ENCODE peak calls at places on chromosomes 2 and 18, in five cellular contexts. Y is nephron progenitor cell; F is NCI-H510A; U is kidney tubule cell; N is stimulated activated CD4-positive, alpha-beta T cell treated with anti-CD3 and anti-CD28 coated beads, Interleukin-1b, Interleukin-23, amount 100 ng/mL, for 1 hour. L is an unnamed sample.

GRCh38 chr2:42128731-42129486 is 40.2 kb upstream of the EML4 start:
- DNase-seq in Y (no peak), F (peak), U (peak), N (no peak), L (no peak)

GRCh38 chr2:64831134-64831976 is 157.8 kb upstream of the SLC1A4 start:
- DNase-seq in Y (peak), F (no peak), U (peak), N (peak), L (peak)

GRCh38 chr2:144522741-144523605 is 3.1 kb upstream of the ZEB2 start:
- DNase-seq in Y (peak), F (no peak), U (no peak), N (no peak), L (no peak)

GRCh38 chr18:12422936-12423335 is 15.2 kb downstream of the PRELID3A start:
- DNase-seq in Y (no peak), F (peak), U (no peak), N (no peak), L (no peak)

GRCh38 chr18:77557030-77557429 is 307.4 kb downstream of the GALR1 start:
- DNase-seq in Y (peak), F (no peak), U (no peak), N (no peak), L (no peak)

GRCh38 chr2:888906-889566 is 61.6 kb upstream of the SNTG2 start:
- DNase-seq in Y (no peak), F (no peak), U (no peak), N (no peak), L (no peak)

GRCh38 chr18:59915606-59916005 is 15.8 kb downstream of the PMAIP1 start:
- DNase-seq in Y (no peak), F (no peak), U (no peak), N (no peak), L (no peak)

GRCh38 chr2:217884985-217885384 is 117.8 kb downstream of the TNS1 start:
- DNase-seq in Y (no peak), F (no peak), U (no peak), N (no peak), L (no peak)

GRCh38 chr2:74902281-74902860 is 56.1 kb upstream of the POLE4 start:
- DNase-seq in Y (no peak), F (no peak), U (no peak), N (no peak), L (no peak)

GRCh38 chr2:196380098-196380497 is 208.7 kb upstream of the STK17B start:
- DNase-seq in Y (no peak), F (no peak), U (no peak), N (no peak), L (no peak)

GRCh38 chr2:237218756-237219155 is 133.1 kb downstream of the COPS8 start:
- DNase-seq in Y (no peak), F (no peak), U (no peak), N (no peak), L (no peak)

GRCh38 chr2:136225950-136226835 is 108.2 kb upstream of the CXCR4 start:
- DNase-seq in Y (no peak), F (no peak), U (no peak), N (no peak), L (no peak)

GRCh38 chr2:213227458-213227857 is 56.8 kb upstream of the SPAG16 start:
- DNase-seq in Y (no peak), F (no peak), U (peak), N (no peak), L (no peak)

GRCh38 chr2:12455626-12456025 is 261.1 kb upstream of the TRIB2 start:
- DNase-seq in Y (no peak), F (no peak), U (no peak), N (no peak), L (no peak)

GRCh38 chr18:64742898-64743297 is 594.0 kb upstream of the LINC00305 start:
- DNase-seq in Y (no peak), F (no peak), U (no peak), N (no peak), L (no peak)

GRCh38 chr2:190318514-190318913 is 1.1 kb downstream of the HIBCH start:
- DNase-seq in Y (no peak), F (no peak), U (peak), N (no peak), L (no peak)

GRCh38 chr2:169928463-169928864 is 101.2 kb downstream of the UBR3 start:
- DNase-seq in Y (no peak), F (peak), U (peak), N (no peak), L (no peak)

GRCh38 chr2:62641410-62641843 is 64.1 kb upstream of the EHBP1 start:
- DNase-seq in Y (no peak), F (no peak), U (no peak), N (no peak), L (no peak)

GRCh38 chr2:134436706-134437105 is 182.8 kb downstream of the MGAT5 start:
- DNase-seq in Y (no peak), F (no peak), U (peak), N (no peak), L (no peak)

GRCh38 chr2:12278217-12278755 is 438.4 kb upstream of the TRIB2 start:
- DNase-seq in Y (no peak), F (no peak), U (peak), N (no peak), L (no peak)

GRCh38 chr2:211737282-211737681 is 801.3 kb downstream of the ERBB4 start:
- DNase-seq in Y (no peak), F (no peak), U (peak), N (no peak), L (no peak)

GRCh38 chr2:60505240-60505639 is 48.2 kb downstream of the BCL11A start:
- DNase-seq in Y (no peak), F (no peak), U (no peak), N (no peak), L (no peak)

GRCh38 chr2:50328680-50329079 is 703.3 kb downstream of the NRXN1 start:
- DNase-seq in Y (no peak), F (no peak), U (no peak), N (no peak), L (no peak)